ENCODE peak calls at places on chromosomes 16 and 17, in eight cellular contexts. R, C, F, W, V, K, S and D are unnamed samples.

GRCh38 chr17:16463341-16464000 is 28.5 kb downstream of the LRRC75A start:
- DNase-seq in R (no peak), C (peak; percentile 66), F (peak; percentile 85), W (peak; percentile 47), V (peak; percentile 35), K (peak; percentile 73), S (no peak), D (no peak)

GRCh38 chr17:43220511-43221125 is 7.8 kb downstream of the CCDC200 start:
- DNase-seq in R (no peak), C (no peak), F (no peak), W (no peak), V (no peak), K (no peak), S (no peak), D (no peak)

GRCh38 chr17:67759355-67760171 is 41.8 kb downstream of the NOL11 start:
- DNase-seq in R (no peak), C (no peak), F (no peak), W (peak; percentile 23), V (no peak), K (no peak), S (no peak), D (no peak)

GRCh38 chr16:83995756-83996155 is 27.7 kb downstream of the NECAB2 start:
- DNase-seq in R (peak; percentile 55), C (peak; percentile 88), F (peak; percentile 58), W (no peak), V (peak; percentile 17), K (peak; percentile 25), S (peak; percentile 88), D (peak; percentile 73)

GRCh38 chr17:41324180-41325075 is 8.9 kb upstream of the KRTAP17-1 start:
- DNase-seq in R (no peak), C (peak; percentile 79), F (peak; percentile 35), W (no peak), V (peak; percentile 63), K (peak; percentile 76), S (peak; percentile 57), D (no peak)

GRCh38 chr16:637081-638018 is 1.2 kb upstream of the METTL26 start:
- DNase-seq in R (peak; percentile 91), C (peak; percentile 90), F (peak; percentile 93), W (peak; percentile 93), V (peak; percentile 80), K (peak; percentile 97), S (peak; percentile 56), D (peak; percentile 98)

GRCh38 chr16:80174416-80174815 is 366.4 kb upstream of the DYNLRB2 start:
- DNase-seq in R (no peak), C (no peak), F (no peak), W (no peak), V (peak; percentile 70), K (peak; percentile 15), S (peak; percentile 21), D (no peak)

GRCh38 chr16:83420206-83420760 is 387.5 kb upstream of the HSBP1 start:
- DNase-seq in R (no peak), C (peak; percentile 62), F (no peak), W (no peak), V (peak; percentile 26), K (peak; percentile 71), S (peak; percentile 34), D (no peak)

GRCh38 chr17:4599505-4600281 is 15.4 kb downstream of the SMTNL2 start:
- DNase-seq in R (no peak), C (peak; percentile 74), F (no peak), W (peak; percentile 87), V (no peak), K (peak; percentile 94), S (peak; percentile 87), D (no peak)

GRCh38 chr17:81379523-81379942 is 15.7 kb upstream of the BAHCC1 start:
- DNase-seq in R (no peak), C (no peak), F (peak; percentile 84), W (no peak), V (peak; percentile 65), K (no peak), S (no peak), D (no peak)

GRCh38 chr17:73645050-73645871 is 1.0 kb upstream of the SDK2 start:
- DNase-seq in R (no peak), C (peak; percentile 75), F (peak; percentile 29), W (peak; percentile 38), V (peak; percentile 66), K (peak; percentile 79), S (peak; percentile 69), D (no peak)

GRCh38 chr17:34665150-34665802 is 85.9 kb downstream of the TMEM132E start:
- DNase-seq in R (no peak), C (peak; percentile 27), F (no peak), W (no peak), V (no peak), K (no peak), S (peak; percentile 14), D (no peak)

GRCh38 chr16:72664122-72664479 is 383.8 kb downstream of the ZFHX3 start:
- DNase-seq in R (no peak), C (peak; percentile 2), F (no peak), W (no peak), V (no peak), K (no peak), S (no peak), D (no peak)

GRCh38 chr17:61389670-61390478 is 9.8 kb upstream of the TBX2 start:
- DNase-seq in R (no peak), C (peak; percentile 86), F (peak; percentile 52), W (no peak), V (no peak), K (peak; percentile 74), S (peak; percentile 61), D (no peak)

GRCh38 chr16:46883690-46884512 is at the start of gene GPT2:
- DNase-seq in R (peak; percentile 99), C (peak; percentile 100), F (peak; percentile 99), W (peak; percentile 99), V (peak; percentile 95), K (peak; percentile 97), S (peak; percentile 98), D (peak; percentile 97)

GRCh38 chr16:66948034-66948821 is 12.8 kb upstream of the CES3 start:
- DNase-seq in R (no peak), C (peak; percentile 27), F (peak; percentile 30), W (no peak), V (peak; percentile 68), K (no peak), S (no peak), D (no peak)

DNA sequence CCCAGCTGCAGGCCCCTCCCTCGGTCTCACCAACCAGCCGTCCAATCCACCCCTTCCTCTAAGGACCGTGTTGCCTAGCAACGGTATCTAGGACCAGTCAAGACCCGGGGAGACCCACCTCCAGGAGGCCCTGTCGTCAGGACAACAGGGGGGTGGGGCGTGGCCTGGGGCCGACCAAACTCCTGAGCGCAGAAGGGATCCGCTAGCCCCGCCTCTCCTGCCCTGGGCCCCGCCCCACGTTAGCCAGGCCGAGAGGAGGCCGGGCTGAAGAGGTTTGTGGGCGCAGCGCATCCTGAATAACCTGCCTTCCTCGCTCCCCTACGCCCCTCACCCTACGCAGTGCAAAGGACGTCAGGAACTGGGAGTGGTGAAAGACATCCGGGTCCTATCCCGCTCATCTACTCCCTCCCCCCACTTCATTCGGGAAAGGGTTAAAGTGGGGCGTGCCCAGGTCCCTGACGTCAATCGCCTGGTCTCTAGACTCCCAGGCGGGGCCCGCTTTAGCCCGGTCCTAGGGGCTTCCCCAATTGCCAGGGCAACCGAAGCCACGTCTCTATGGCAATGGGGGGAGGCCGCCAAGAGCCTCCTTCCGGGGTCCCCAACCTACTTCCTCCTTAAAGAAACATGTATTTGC is 14.7 kb downstream of the DLG4 start:
- DNase-seq in R (peak; percentile 91), C (peak; percentile 99), F (peak; percentile 83), W (peak; percentile 82), V (peak; percentile 29), K (peak; percentile 91), S (peak; percentile 98), D (no peak)
- H3K27ac ChIP-seq in R (peak overlapping the region; percentile 31), C (peak overlapping the region; percentile 70), F (peak overlapping the region; percentile 36), W (peak overlapping the region; percentile 30), V (no peak overlapping the region), K (peak overlapping the region; percentile 64), S (peak overlapping the region; percentile 69), D (peak overlapping the region; percentile 78)

GRCh38 chr17:14489986-14490385 is 189.1 kb downstream of the HS3ST3B1 start:
- DNase-seq in R (no peak), C (no peak), F (no peak), W (no peak), V (peak; percentile 8), K (no peak), S (no peak), D (no peak)
- H3K27ac ChIP-seq in R (no peak overlapping the region), C (no peak overlapping the region), F (no peak overlapping the region), W (no peak overlapping the region), V (no peak overlapping the region), K (no peak overlapping the region), S (no peak overlapping the region), D (no peak overlapping the region)

GRCh38 chr17:63833741-63834373 is 6.4 kb upstream of the FTSJ3 start:
- DNase-seq in R (no peak), C (no peak), F (no peak), W (no peak), V (no peak), K (no peak), S (no peak), D (no peak)

GRCh38 chr17:63836811-63837210 is 5.7 kb downstream of the SMARCD2 start:
- DNase-seq in R (no peak), C (no peak), F (no peak), W (no peak), V (no peak), K (no peak), S (no peak), D (no peak)

GRCh38 chr17:63834431-63835166 is 7.1 kb upstream of the FTSJ3 start:
- DNase-seq in R (peak; percentile 66), C (peak; percentile 90), F (peak; percentile 59), W (peak; percentile 59), V (peak; percentile 72), K (peak; percentile 78), S (peak; percentile 95), D (peak; percentile 79)

GRCh38 chr17:63833026-63833740 is 5.7 kb upstream of the FTSJ3 start:
- DNase-seq in R (no peak), C (no peak), F (no peak), W (no peak), V (no peak), K (no peak), S (no peak), D (no peak)

GRCh38 chr17:63835167-63835720 is 7.2 kb downstream of the SMARCD2 start:
- DNase-seq in R (no peak), C (no peak), F (no peak), W (no peak), V (no peak), K (no peak), S (no peak), D (no peak)
- H3K27ac ChIP-seq in R (peak overlapping the region; percentile 62), C (no peak overlapping the region), F (no peak overlapping the region), W (peak overlapping the region; percentile 3), V (no peak overlapping the region), K (no peak overlapping the region), S (no peak overlapping the region), D (no peak overlapping the region)

GRCh38 chr17:2068589-2069051 is 13.7 kb downstream of the HIC1 start:
- DNase-seq in R (no peak), C (no peak), F (no peak), W (peak; percentile 33), V (no peak), K (peak; percentile 55), S (no peak), D (no peak)

GRCh38 chr17:2071421-2072281 is 16.7 kb downstream of the HIC1 start:
- DNase-seq in R (peak; percentile 63), C (no peak), F (no peak), W (peak; percentile 39), V (no peak), K (no peak), S (no peak), D (no peak)

GRCh38 chr17:2068101-2068518 is 13.2 kb downstream of the HIC1 start:
- DNase-seq in R (no peak), C (no peak), F (no peak), W (peak; percentile 29), V (no peak), K (peak; percentile 63), S (no peak), D (no peak)

GRCh38 chr17:2071024-2071385 is 16.1 kb downstream of the HIC1 start:
- DNase-seq in R (no peak), C (no peak), F (no peak), W (no peak), V (no peak), K (no peak), S (no peak), D (no peak)

GRCh38 chr17:2070241-2071023 is 15.5 kb downstream of the HIC1 start:
- DNase-seq in R (no peak), C (peak; percentile 83), F (peak; percentile 57), W (no peak), V (no peak), K (no peak), S (peak; percentile 77), D (no peak)
- H3K27ac ChIP-seq in R (peak overlapping the region; percentile 86), C (peak overlapping the region; percentile 50), F (peak overlapping the region; percentile 55), W (peak overlapping the region; percentile 76), V (no peak overlapping the region), K (no peak overlapping the region), S (no peak overlapping the region), D (peak overlapping the region; percentile 90)